ENCODE peak calls at places on chromosomes 5 and 9, in four cellular contexts. L is GM23338, C is small intestine, S is aorta. N is an unnamed sample. For H3K4me1, the result is how much of the 10 kb centered on the place peaks cover.

GRCh38 chr9:89218040-89218928 is 39.7 kb upstream of the SHC3 start:
- DNase-seq in S (no peak), L (peak), C (no peak), N (no peak)

GRCh38 chr5:53858700-53859456 is 298.4 kb downstream of the NDUFS4 start:
- DNase-seq in C (no peak), S (no peak), L (no peak), N (no peak)

GRCh38 chr9:124960409-124960752 is 19.5 kb upstream of the GOLGA1 start:
- DNase-seq in C (no peak), L (no peak), S (no peak), N (no peak)

GRCh38 chr5:10860645-10861455 is 99.8 kb upstream of the DAP start:
- DNase-seq in S (no peak), L (no peak), C (no peak), N (no peak)

GRCh38 chr9:95505676-95506437 is 10.9 kb downstream of the PTCH1 start:
- DNase-seq in C (peak), L (peak), S (peak), N (peak)

GRCh38 chr9:136243631-136244030 is 2.0 kb downstream of the QSOX2 start:
- DNase-seq in L (no peak), S (no peak), C (no peak), N (no peak)

GRCh38 chr5:375921-376871 is 54.7 kb downstream of the AHRR start:
- DNase-seq in C (no peak), S (peak), L (no peak), N (no peak)

GRCh38 chr9:73259086-73259696 is 107.5 kb downstream of the ANXA1 start:
- DNase-seq in S (no peak), C (no peak), L (no peak), N (no peak)

GRCh38 chr5:28543699-28544098 is 1505.3 kb upstream of the CDH9 start:
- DNase-seq in S (no peak), L (no peak), C (no peak), N (no peak)

GRCh38 chr9:98333703-98334582 is 78.5 kb upstream of the TBC1D2 start:
- DNase-seq in C (peak), S (no peak), L (no peak), N (no peak)

GRCh38 chr9:70484232-70485130 is 70.0 kb upstream of the KLF9 start:
- DNase-seq in C (peak), L (peak), S (no peak), N (no peak)

GRCh38 chr9:703392-703791 is 138.1 kb upstream of the DMRT1 start:
- DNase-seq in S (no peak), C (no peak), L (no peak), N (no peak)

GRCh38 chr9:137524597-137525317 is 25.4 kb downstream of the PNPLA7 start:
- DNase-seq in S (no peak), C (no peak), L (no peak), N (no peak)

GRCh38 chr5:38666668-38667498 is 110.4 kb upstream of the LIFR start:
- DNase-seq in L (peak), C (no peak), S (no peak), N (peak)

GRCh38 chr9:88949425-88949824 is 41.8 kb upstream of the S1PR3 start:
- DNase-seq in S (no peak), L (no peak), C (peak), N (peak)

GRCh38 chr5:10503997-10504761 is 59.7 kb upstream of the ANKRD33B start:
- DNase-seq in C (peak), S (no peak), L (no peak), N (no peak)

GRCh38 chr9:133008406-133008805 is 22.4 kb upstream of the GTF3C5 start:
- DNase-seq in L (no peak), C (no peak), S (no peak), N (no peak)

GRCh38 chr5:169116961-169117461 is 183.9 kb downstream of the SLIT3 start:
- DNase-seq in C (no peak), L (peak), S (peak), N (no peak)

GRCh38 chr5:178509491-178510057 is 80.6 kb downstream of the COL23A1 start:
- DNase-seq in C (no peak), L (no peak), S (no peak), N (no peak)

GRCh38 chr9:108860764-108861163 is 1.3 kb upstream of the ACTL7A start:
- DNase-seq in L (no peak), S (no peak), C (peak), N (no peak)

GRCh38 chr9:38066907-38067610 is 2.0 kb downstream of the SHB start:
- DNase-seq in C (peak), L (peak), S (peak), N (peak)

GRCh38 chr9:91193658-91194391 is 167.9 kb downstream of the AUH start:
- DNase-seq in C (peak), L (peak), S (peak), N (peak)

GRCh38 chr9:12717907-12718306 is 24.7 kb downstream of the TYRP1 start:
- DNase-seq in L (no peak), S (no peak), C (no peak), N (no peak)

GRCh38 chr5:174188300-174188699 is 142.8 kb downstream of the NSG2 start:
- DNase-seq in C (peak), L (no peak), S (no peak), N (no peak)

GRCh38 chr9:116116411-116116810 is 37.2 kb upstream of the PAPPA start:
- DNase-seq in S (no peak), C (no peak), L (no peak), N (no peak)

GRCh38 chr9:116112236-116112635 is 41.4 kb upstream of the PAPPA start:
- DNase-seq in L (peak), S (no peak), C (no peak), N (no peak)

DNA sequence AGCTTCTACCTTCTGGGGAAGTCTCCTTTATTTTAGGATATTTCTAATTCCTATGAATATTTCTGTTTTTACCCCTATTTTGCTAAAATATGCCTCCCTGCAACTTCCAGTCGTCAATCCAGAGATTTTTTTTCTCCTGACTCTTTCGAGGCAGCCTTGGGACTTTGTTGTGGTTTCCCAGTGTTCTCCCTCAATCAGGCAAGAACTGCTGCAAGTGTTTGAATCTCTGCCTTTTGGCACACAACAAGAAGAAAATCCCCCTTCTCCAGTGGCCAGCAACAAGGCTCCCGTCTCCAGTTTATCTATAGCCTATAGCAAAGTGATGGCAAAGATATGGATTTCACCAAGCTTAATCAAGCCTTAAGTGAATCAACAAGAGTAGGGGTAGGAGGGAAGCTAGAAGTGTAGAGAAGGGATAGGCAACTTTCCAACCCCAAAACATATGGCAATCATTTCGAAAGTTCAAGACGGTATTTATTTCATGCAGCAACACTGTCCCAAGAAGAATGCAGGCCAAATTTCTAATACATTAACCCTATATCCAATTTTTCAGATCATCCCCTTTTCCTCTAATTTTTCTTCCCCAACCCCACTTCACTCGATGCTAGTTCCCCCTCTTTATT is 37.7 kb upstream of the PAPPA start:
- DNase-seq in S (no peak), L (no peak), C (no peak), N (no peak)
- H3K27ac ChIP-seq in S (no peak), L (no peak), C (no peak), N (no peak)

DNA sequence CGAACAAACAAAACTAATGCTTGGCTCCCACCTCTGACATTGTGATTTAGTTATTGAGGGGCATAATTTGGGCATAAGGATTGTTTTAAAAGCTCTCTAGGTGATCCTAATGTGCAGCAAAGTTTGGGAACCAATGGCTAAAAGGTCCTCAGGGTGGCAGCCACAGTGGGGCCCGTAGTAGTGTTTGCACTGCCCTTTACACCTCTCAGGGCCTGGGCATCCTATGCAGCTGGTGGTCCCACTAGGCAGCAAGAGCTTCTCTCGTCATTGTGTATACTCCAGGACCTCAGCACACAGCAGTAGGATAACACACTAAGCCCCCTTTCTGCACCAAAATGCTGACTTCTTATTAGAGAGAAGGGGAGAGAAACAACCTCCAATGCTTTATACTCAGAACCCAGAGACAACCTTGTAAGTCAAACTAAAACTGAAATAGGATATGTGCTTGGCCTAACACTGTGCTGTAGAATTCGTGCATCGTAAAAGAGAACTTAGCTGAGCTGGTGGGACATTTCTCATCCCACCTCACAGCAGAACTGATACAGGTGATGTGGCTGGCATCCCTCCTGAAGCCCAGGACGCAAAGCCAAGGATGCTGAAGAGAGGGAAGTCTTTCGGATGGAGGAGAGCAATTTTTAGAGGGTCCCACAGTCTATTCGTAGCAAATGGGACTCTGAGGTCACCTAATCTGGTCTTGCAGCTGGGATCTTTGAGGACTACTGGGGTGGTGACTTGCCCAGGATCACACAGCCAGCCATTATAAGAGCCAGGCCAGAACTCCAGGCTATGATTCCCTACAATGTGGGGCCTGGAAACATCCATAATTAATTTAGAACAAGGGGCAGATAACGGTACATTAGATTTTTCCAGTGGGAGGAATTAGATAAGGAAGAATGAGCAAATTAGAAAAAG is 1.2 kb downstream of the GLRX start:
- DNase-seq in S (no peak), L (no peak), C (no peak), N (no peak)
- H3K4me1 ChIP-seq in S (under half), L (under half), C (under half), N (under half)

GRCh38 chr5:68710514-68710913 is 383.3 kb upstream of the SLC30A5 start:
- DNase-seq in S (no peak), L (no peak), C (no peak), N (no peak)

GRCh38 chr5:68709229-68709628 is 384.6 kb upstream of the SLC30A5 start:
- DNase-seq in S (no peak), C (no peak), L (no peak), N (no peak)

GRCh38 chr5:68708842-68709170 is 385.0 kb upstream of the SLC30A5 start:
- DNase-seq in C (no peak), L (no peak), S (no peak), N (no peak)

GRCh38 chr5:68714810-68715209 is 379.0 kb upstream of the SLC30A5 start:
- DNase-seq in C (no peak), S (no peak), L (no peak), N (no peak)

GRCh38 chr5:68711311-68712200 is 382.3 kb upstream of the SLC30A5 start:
- DNase-seq in C (peak), L (no peak), S (no peak), N (no peak)
- H3K4me3 ChIP-seq in C (no peak), L (no peak), S (no peak), N (no peak)

DNA sequence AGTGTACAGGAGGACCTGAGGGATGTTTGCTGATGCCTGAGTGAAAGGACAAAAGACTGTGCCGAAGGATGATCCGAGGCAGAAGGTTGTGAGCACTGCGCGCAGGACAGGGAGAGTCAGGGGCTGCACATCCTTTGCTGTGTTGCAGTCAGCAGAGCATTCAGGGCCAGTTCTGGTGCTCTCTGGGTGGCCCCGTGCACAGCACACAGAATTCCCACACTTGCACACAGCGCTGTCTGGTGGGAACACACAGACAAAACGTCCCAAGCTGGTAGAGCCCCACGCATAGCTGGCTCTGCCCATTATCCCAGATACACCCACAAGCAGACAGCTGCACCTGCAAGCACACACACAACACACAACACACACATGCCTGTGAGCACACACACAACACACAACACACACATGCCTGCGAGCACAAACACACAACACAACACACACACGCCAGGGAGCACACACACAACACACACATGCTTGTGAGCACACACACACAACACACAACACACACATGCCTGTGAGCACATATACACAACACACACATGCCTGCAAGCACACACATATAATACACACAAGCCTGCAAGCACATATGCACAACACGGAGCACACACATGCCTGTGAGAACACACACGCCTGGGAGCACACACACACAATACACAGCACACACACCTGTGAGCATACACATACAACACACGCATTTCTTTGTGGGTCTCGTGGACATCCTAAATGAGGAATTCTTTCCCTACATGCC is 74.4 kb downstream of the FGF18 start:
- DNase-seq in S (no peak), L (no peak), C (no peak), N (no peak)
- H3K27ac ChIP-seq in S (peak), L (peak), C (no peak), N (peak)

GRCh38 chr9:87128008-87128623 is 180.8 kb upstream of the GAS1 start:
- DNase-seq in C (no peak), L (no peak), S (no peak), N (no peak)

GRCh38 chr9:87123830-87124229 is 176.5 kb upstream of the GAS1 start:
- DNase-seq in L (no peak), S (no peak), C (no peak), N (no peak)

GRCh38 chr9:87128844-87129493 is 181.7 kb upstream of the GAS1 start:
- DNase-seq in L (no peak), S (no peak), C (no peak), N (no peak)

GRCh38 chr9:87125819-87126218 is 178.5 kb upstream of the GAS1 start:
- DNase-seq in C (no peak), S (no peak), L (no peak), N (no peak)

DNA sequence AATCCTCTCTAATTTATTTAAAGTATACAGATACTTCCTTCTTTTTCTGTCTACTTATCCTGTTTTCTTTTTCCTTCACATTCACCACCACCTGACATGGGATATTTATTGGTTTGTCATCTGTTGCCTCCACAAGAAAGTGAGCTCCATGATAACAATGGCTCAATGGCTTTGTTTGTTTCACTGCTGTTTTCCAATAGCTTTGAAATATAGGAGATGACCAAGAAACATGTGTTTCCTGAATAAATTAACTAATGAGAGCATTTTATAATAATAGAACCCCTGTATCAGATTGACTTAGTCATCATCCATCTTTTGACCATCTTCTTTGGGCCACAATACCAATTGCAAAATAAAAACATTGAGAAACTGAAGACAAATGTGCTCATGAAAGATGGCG is 180.2 kb upstream of the GAS1 start:
- DNase-seq in S (no peak), L (no peak), C (no peak), N (no peak)
- H3K4me1 ChIP-seq in S (under half), L (under half), C (under half), N (under half)

GRCh38 chr5:128536861-128537305 is 1.2 kb downstream of the FBN2 start:
- DNase-seq in S (no peak), L (peak), C (no peak), N (no peak)
- H3K4me3 ChIP-seq in S (peak), L (peak), C (peak), N (peak)

DNA sequence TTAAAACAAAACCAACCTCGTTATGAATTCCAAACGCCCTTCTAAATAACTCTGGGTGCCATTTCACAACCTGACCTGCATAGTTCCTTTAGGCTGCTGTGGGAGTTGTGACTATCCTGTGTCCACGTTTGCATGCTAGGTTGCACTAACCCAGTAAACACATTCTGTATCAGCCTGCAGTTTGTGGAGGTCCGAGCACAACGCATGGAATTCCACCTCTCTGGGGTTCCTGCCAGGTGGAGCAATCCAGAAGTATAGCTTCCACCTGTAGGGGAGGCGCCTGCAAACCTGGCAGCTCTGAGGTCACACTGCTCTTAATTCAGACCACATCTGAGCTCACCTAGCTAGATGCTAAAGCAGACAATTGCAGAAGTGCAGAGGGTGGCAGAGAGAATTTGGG is 57.2 kb downstream of the MARCHF3 start:
- DNase-seq in S (no peak), L (peak), C (peak), N (no peak)
- H3K27ac ChIP-seq in S (no peak), L (no peak), C (peak), N (no peak)

DNA sequence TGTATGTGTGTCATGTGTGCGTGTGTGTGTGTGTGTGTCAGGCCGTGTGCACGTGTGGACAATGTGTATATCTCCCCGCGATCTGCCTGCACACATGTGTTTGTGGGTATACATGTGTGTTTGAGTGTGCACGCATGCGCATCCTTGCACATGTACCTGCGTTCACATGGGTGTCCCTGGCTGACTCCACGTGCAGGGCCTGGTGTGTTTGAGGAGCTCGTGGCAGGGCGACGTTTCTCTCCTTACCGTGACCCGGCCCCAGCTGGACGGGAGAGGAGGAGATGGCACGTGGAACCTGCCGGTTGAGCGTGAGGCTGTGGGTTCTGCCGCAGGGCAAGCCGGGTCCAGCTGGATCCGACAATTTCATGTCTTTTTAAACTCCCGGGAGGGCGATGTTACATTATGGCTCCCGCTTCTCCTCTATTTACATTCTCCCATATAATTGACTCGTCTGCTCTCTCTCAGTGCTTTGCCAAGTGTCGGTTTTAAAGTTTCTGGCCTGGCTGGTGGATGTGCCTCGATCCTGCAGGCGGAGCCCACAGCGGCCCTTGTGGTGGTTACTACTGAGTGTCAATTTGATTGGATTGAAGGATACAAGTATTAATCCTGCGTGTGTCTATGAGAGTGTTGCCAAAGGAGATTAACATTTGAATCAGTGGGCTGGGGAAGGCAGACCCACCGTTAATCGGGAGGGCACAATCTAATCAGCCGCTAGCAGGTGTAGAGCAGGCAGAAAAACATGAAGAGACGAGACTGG is 5.9 kb downstream of the COL5A1 start:
- DNase-seq in S (no peak), L (no peak), C (no peak), N (peak)
- H3K4me1 ChIP-seq in S (under half), L (under half), C (under half), N (under half)

DNA sequence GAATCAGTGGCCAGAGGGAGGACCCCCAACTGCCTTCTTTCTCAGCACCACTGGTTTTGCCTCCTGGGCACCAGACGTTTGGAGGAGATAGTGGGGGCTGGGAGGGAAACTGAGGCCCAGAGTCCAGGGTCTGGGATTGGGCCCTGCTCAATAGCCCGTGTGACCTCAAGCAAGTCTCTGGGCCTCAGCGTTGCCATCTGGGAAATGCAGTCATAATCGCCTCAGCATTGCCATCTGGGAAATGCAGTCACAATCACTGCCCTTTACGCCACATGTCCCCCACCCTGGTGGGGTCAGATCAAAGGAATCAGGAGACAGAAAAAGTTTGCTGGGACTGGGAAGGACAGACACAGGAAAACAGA is 1.6 kb downstream of the SH2D3C start:
- DNase-seq in L (no peak), S (no peak), C (no peak), N (no peak)
- H3K4me3 ChIP-seq in L (no peak), S (no peak), C (peak), N (no peak)

N was measured in right cardiac atrium.